ENCODE peak calls at places on chromosomes 1 and 21, in four cellular contexts. One of them, this sample, is unnamed.

GRCh38 chr1:111448482-111448917 is 556 bp downstream of the WDR77 start:
- DNase-seq in H1: no peak
- DNase-seq in H9: no peak
- DNase-seq in mesendoderm: peak; percentile 42
- DNase-seq in this sample: peak; percentile 12

GRCh38 chr1:6423321-6423999 is 1.1 kb upstream of the ESPN start:
- DNase-seq in H1: peak; percentile 57
- DNase-seq in H9: peak; percentile 92
- DNase-seq in mesendoderm: peak; percentile 77
- DNase-seq in this sample: no peak

GRCh38 chr1:13730301-13730700 is 30.3 kb downstream of the PRDM2 start:
- DNase-seq in H1: no peak
- DNase-seq in H9: no peak
- DNase-seq in mesendoderm: no peak
- DNase-seq in this sample: no peak

GRCh38 chr1:241990040-241990439 is 8.9 kb downstream of the MAP1LC3C start:
- DNase-seq in H1: no peak
- DNase-seq in H9: peak; percentile 63
- DNase-seq in mesendoderm: peak; percentile 91
- DNase-seq in this sample: peak; percentile 82

GRCh38 chr1:45723248-45723930 is 27.1 kb downstream of the IPP start:
- DNase-seq in H1: no peak
- DNase-seq in H9: no peak
- DNase-seq in mesendoderm: no peak
- DNase-seq in this sample: no peak

GRCh38 chr1:50218344-50218743 is 109.6 kb downstream of the ELAVL4 start:
- DNase-seq in H1: no peak
- DNase-seq in H9: no peak
- DNase-seq in mesendoderm: no peak
- DNase-seq in this sample: no peak

GRCh38 chr1:96971849-96972602 is 250.4 kb downstream of the PTBP2 start:
- DNase-seq in H1: no peak
- DNase-seq in H9: no peak
- DNase-seq in mesendoderm: no peak
- DNase-seq in this sample: peak; percentile 35

GRCh38 chr1:178052650-178053461 is 41.0 kb upstream of the RASAL2 start:
- DNase-seq in H1: no peak
- DNase-seq in H9: peak; percentile 22
- DNase-seq in mesendoderm: no peak
- DNase-seq in this sample: peak; percentile 27

GRCh38 chr1:169741666-169742394 is 8.0 kb upstream of the SELE start:
- DNase-seq in H1: no peak
- DNase-seq in H9: no peak
- DNase-seq in mesendoderm: peak; percentile 6
- DNase-seq in this sample: peak; percentile 18

GRCh38 chr21:45525910-45526306 is 16.3 kb downstream of the SLC19A1 start:
- DNase-seq in H1: no peak
- DNase-seq in H9: no peak
- DNase-seq in mesendoderm: no peak
- DNase-seq in this sample: no peak

GRCh38 chr1:186212574-186213224 is 162.4 kb downstream of the TPR start:
- DNase-seq in H1: peak; percentile 21
- DNase-seq in H9: peak; percentile 79
- DNase-seq in mesendoderm: peak; percentile 96
- DNase-seq in this sample: peak; percentile 97

GRCh38 chr1:177703888-177704446 is 265.9 kb downstream of the SEC16B start:
- DNase-seq in H1: no peak
- DNase-seq in H9: no peak
- DNase-seq in mesendoderm: peak; percentile 3
- DNase-seq in this sample: no peak

GRCh38 chr1:228100822-228101613 is 2.1 kb downstream of the C1orf35 start:
- DNase-seq in H1: no peak
- DNase-seq in H9: no peak
- DNase-seq in mesendoderm: no peak
- DNase-seq in this sample: no peak

GRCh38 chr1:67586596-67586995 is 98.4 kb upstream of the GADD45A start:
- DNase-seq in H1: no peak
- DNase-seq in H9: no peak
- DNase-seq in mesendoderm: no peak
- DNase-seq in this sample: peak; percentile 56

GRCh38 chr1:226373376-226373775 is 34.5 kb downstream of the PARP1 start:
- DNase-seq in H1: no peak
- DNase-seq in H9: no peak
- DNase-seq in mesendoderm: no peak
- DNase-seq in this sample: no peak

GRCh38 chr1:2832506-2833453 is 31.3 kb upstream of the TTC34 start:
- DNase-seq in H1: no peak
- DNase-seq in H9: no peak
- DNase-seq in mesendoderm: no peak
- DNase-seq in this sample: no peak

GRCh38 chr1:181133969-181134418 is 45.5 kb downstream of the IER5 start:
- DNase-seq in H1: no peak
- DNase-seq in H9: no peak
- DNase-seq in mesendoderm: no peak
- DNase-seq in this sample: no peak

GRCh38 chr1:15411593-15412487 is 2.2 kb downstream of the EFHD2 start:
- DNase-seq in H1: no peak
- DNase-seq in H9: no peak
- DNase-seq in mesendoderm: peak; percentile 90
- DNase-seq in this sample: peak; percentile 47

GRCh38 chr1:25711555-25712298 is 88.3 kb upstream of the SELENON start:
- DNase-seq in H1: no peak
- DNase-seq in H9: no peak
- DNase-seq in mesendoderm: no peak
- DNase-seq in this sample: peak; percentile 92

GRCh38 chr1:225597926-225598575 is 54.9 kb downstream of the ENAH start:
- DNase-seq in H1: no peak
- DNase-seq in H9: no peak
- DNase-seq in mesendoderm: no peak
- DNase-seq in this sample: peak; percentile 71

GRCh38 chr21:16978309-16978895 is 534.4 kb upstream of the CXADR start:
- DNase-seq in H1: no peak
- DNase-seq in H9: no peak
- DNase-seq in mesendoderm: no peak
- DNase-seq in this sample: no peak

GRCh38 chr21:39216290-39216689 is 33.0 kb upstream of the PSMG1 start:
- DNase-seq in H1: no peak
- DNase-seq in H9: no peak
- DNase-seq in mesendoderm: no peak
- DNase-seq in this sample: no peak

GRCh38 chr21:41953249-41953830 is 478 bp downstream of the C2CD2 start:
- DNase-seq in H1: no peak
- DNase-seq in H9: no peak
- DNase-seq in mesendoderm: peak; percentile 13
- DNase-seq in this sample: no peak

DNA sequence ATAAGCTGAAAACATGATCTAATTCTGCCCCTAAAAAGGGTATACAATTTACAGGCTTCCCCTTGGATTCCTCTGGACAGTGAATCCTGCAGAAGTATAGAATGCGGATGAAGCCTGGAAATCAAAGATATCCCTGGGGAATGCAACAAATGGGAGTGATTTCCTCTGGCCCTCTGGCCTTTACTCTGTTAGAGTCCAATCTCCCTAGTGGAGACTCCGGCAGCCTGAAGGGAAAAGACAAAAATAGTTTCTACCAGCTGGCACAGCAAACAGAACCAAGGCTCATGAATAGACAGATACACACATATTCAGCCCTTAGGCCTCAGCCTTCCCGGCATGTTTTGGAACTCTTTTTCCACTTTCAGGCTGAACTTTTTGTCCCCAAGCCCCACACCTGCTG is 3.9 kb upstream of the LRRC52 start:
- DNase-seq in H1: no peak
- DNase-seq in H9: no peak
- DNase-seq in mesendoderm: no peak
- DNase-seq in this sample: no peak
- H4K5ac ChIP-seq in H1: no peak overlapping the region
- H4K5ac ChIP-seq in H9: no peak overlapping the region
- H4K5ac ChIP-seq in mesendoderm: no peak overlapping the region
- H4K5ac ChIP-seq in this sample: no peak overlapping the region

GRCh38 chr1:93471284-93471683 is 23.4 kb downstream of the FNBP1L start:
- DNase-seq in H1: no peak
- DNase-seq in H9: peak; percentile 37
- DNase-seq in mesendoderm: peak; percentile 52
- DNase-seq in this sample: no peak

GRCh38 chr1:93471911-93472310 is 24.0 kb downstream of the FNBP1L start:
- DNase-seq in H1: no peak
- DNase-seq in H9: no peak
- DNase-seq in mesendoderm: no peak
- DNase-seq in this sample: peak; percentile 86

GRCh38 chr1:93474291-93474690 is 26.4 kb downstream of the FNBP1L start:
- DNase-seq in H1: no peak
- DNase-seq in H9: no peak
- DNase-seq in mesendoderm: peak; percentile 91
- DNase-seq in this sample: no peak

GRCh38 chr1:93475691-93476090 is 27.8 kb downstream of the FNBP1L start:
- DNase-seq in H1: no peak
- DNase-seq in H9: no peak
- DNase-seq in mesendoderm: no peak
- DNase-seq in this sample: no peak
- H4K5ac ChIP-seq in H1: no peak overlapping the region
- H4K5ac ChIP-seq in H9: no peak overlapping the region
- H4K5ac ChIP-seq in mesendoderm: no peak overlapping the region
- H4K5ac ChIP-seq in this sample: no peak overlapping the region

GRCh38 chr1:9536301-9536700 is 3.0 kb upstream of the SLC25A33 start:
- DNase-seq in H1: no peak
- DNase-seq in H9: no peak
- DNase-seq in mesendoderm: no peak
- DNase-seq in this sample: no peak
- H4K5ac ChIP-seq in H1: no peak overlapping the region
- H4K5ac ChIP-seq in H9: no peak overlapping the region
- H4K5ac ChIP-seq in mesendoderm: no peak overlapping the region
- H4K5ac ChIP-seq in this sample: no peak overlapping the region

DNA sequence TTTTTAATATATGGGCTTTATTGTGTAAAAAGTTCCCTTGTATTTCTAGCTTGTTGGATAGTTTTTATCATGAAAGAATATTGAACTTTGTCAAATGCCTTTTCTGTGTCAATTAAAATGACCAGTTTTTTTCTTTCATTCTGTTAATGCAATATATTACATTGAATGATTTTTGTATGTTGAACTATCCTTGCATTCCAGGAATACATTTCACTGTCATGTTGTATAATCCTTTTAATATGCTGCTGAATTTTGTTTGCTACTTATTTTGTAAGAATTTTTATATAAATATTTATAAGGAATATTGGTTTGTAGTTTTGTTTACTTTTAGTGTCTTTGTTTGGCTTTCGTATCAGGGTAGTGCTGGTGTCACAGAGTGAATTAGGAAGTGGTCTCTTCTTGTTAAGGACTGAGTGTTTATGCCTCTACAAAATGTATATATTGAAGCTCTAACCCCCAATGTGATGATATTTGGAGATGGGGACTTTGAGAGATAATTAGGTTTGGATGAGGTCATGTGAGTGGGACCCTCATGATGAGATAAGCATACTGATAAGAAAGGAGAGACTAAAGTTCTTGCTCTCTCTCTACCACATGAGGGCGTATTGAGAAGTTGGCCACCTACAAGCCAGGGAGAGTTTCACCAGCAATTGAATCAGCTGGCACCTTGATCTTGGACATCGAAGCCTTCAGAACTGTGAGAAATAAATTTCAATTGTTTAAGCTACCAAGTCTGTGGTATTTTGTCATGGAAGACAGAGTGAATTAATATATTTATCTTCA is 12.0 kb upstream of the SLAMF6 start:
- DNase-seq in H1: no peak
- DNase-seq in H9: no peak
- DNase-seq in mesendoderm: peak; percentile 65
- DNase-seq in this sample: no peak
- H4K5ac ChIP-seq in H1: no peak overlapping the region
- H4K5ac ChIP-seq in H9: no peak overlapping the region
- H4K5ac ChIP-seq in mesendoderm: no peak overlapping the region
- H4K5ac ChIP-seq in this sample: no peak overlapping the region

DNA sequence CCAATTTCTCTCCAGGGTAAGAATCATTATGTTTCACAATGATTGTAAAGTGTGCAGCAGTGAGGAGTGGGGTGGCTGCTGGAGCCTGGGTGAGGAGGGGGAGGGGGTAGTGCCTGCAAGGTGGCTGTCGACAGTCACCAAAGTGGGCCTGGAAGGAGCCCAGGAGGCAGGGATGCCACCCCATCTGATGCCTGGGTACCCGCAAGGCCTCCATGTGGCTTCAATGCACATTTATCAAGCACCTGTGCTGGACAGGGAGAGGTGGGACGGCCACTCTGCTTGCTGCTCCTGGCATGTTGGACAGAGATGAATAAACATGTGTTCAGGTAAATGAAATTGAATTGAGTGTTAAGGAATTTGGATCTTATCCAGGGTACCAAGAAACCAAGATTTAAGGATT is 78.8 kb upstream of the DISP3 start:
- DNase-seq in H1: no peak
- DNase-seq in H9: no peak
- DNase-seq in mesendoderm: no peak
- DNase-seq in this sample: no peak
- H4K5ac ChIP-seq in H1: no peak overlapping the region
- H4K5ac ChIP-seq in H9: no peak overlapping the region
- H4K5ac ChIP-seq in mesendoderm: no peak overlapping the region
- H4K5ac ChIP-seq in this sample: no peak overlapping the region

GRCh38 chr1:197927908-197928665 is 10.9 kb downstream of the LHX9 start:
- DNase-seq in H1: no peak
- DNase-seq in H9: no peak
- DNase-seq in mesendoderm: no peak
- DNase-seq in this sample: no peak

GRCh38 chr1:197933016-197933415 is 15.8 kb downstream of the LHX9 start:
- DNase-seq in H1: no peak
- DNase-seq in H9: no peak
- DNase-seq in mesendoderm: no peak
- DNase-seq in this sample: no peak

GRCh38 chr1:197928849-197929336 is 11.7 kb downstream of the LHX9 start:
- DNase-seq in H1: no peak
- DNase-seq in H9: peak; percentile 59
- DNase-seq in mesendoderm: no peak
- DNase-seq in this sample: no peak

GRCh38 chr1:197933647-197934046 is 16.5 kb downstream of the LHX9 start:
- DNase-seq in H1: no peak
- DNase-seq in H9: no peak
- DNase-seq in mesendoderm: no peak
- DNase-seq in this sample: no peak
- H4K5ac ChIP-seq in H1: no peak overlapping the region
- H4K5ac ChIP-seq in H9: no peak overlapping the region
- H4K5ac ChIP-seq in mesendoderm: no peak overlapping the region
- H4K5ac ChIP-seq in this sample: no peak overlapping the region

This sample was measured in IMR-90.